ENCODE peak calls at places on chromosomes 11 and 22, in four cellular contexts. S is transverse colon, X is breast epithelium, W is spleen. M is an unnamed sample.

GRCh38 chr11:65424200-65425104 is 1.9 kb downstream of the NEAT1 start:
- DNase-seq in W (peak), S (peak), X (peak), M (no peak)

GRCh38 chr11:75400110-75400865 is 970 bp downstream of the RPS3 start:
- DNase-seq in X (no peak), W (no peak), S (no peak), M (no peak)

GRCh38 chr11:67289226-67289650 is at the start of gene ANKRD13D:
- DNase-seq in W (peak), S (no peak), X (no peak), M (no peak)

GRCh38 chr11:897226-898159 is 13.1 kb downstream of the CHID1 start:
- DNase-seq in W (no peak), S (no peak), X (no peak), M (no peak)

GRCh38 chr22:37243402-37244113 is 511 bp downstream of the RAC2 start:
- DNase-seq in S (no peak), W (peak), X (no peak), M (no peak)

GRCh38 chr11:45331839-45332485 is 45.8 kb upstream of the SYT13 start:
- DNase-seq in S (no peak), X (no peak), W (no peak), M (peak)

GRCh38 chr11:46247664-46248063 is 29.8 kb upstream of the CREB3L1 start:
- DNase-seq in S (peak), W (no peak), X (no peak), M (no peak)

GRCh38 chr11:74948546-74948897 is 369 bp downstream of the XRRA1 start:
- DNase-seq in W (no peak), X (no peak), S (no peak), M (no peak)

GRCh38 chr11:125874556-125875124 is 12.8 kb upstream of the HYLS1 start:
- DNase-seq in X (no peak), S (peak), W (no peak), M (no peak)

GRCh38 chr11:134510171-134510570 is 98.1 kb upstream of the B3GAT1 start:
- DNase-seq in X (peak), S (no peak), W (no peak), M (no peak)

GRCh38 chr22:50537765-50538164 is 7.9 kb upstream of the KLHDC7B start:
- DNase-seq in W (peak), S (no peak), X (no peak), M (no peak)

GRCh38 chr11:119335091-119335654 is 846 bp downstream of the RNF26 start:
- DNase-seq in W (no peak), S (no peak), X (no peak), M (no peak)

GRCh38 chr22:30236875-30237274 is 9.7 kb downstream of the LIF start:
- DNase-seq in X (no peak), W (no peak), S (no peak), M (no peak)

GRCh38 chr11:35014352-35014751 is 97.9 kb downstream of the PDHX start:
- DNase-seq in S (no peak), X (no peak), W (no peak), M (no peak)

GRCh38 chr11:17063171-17064002 is 14.1 kb downstream of the RPS13 start:
- DNase-seq in X (peak), S (peak), W (peak), M (no peak)

GRCh38 chr11:66546966-66547661 is 411 bp downstream of the ACTN3 start:
- DNase-seq in W (no peak), S (no peak), X (no peak), M (no peak)

GRCh38 chr11:97965849-97966646 is 1054.7 kb upstream of the CNTN5 start:
- DNase-seq in X (no peak), S (no peak), W (no peak), M (no peak)

GRCh38 chr11:15911377-15912044 is 444.8 kb downstream of the SOX6 start:
- DNase-seq in X (no peak), S (no peak), W (no peak), M (no peak)

GRCh38 chr22:45096256-45096907 is 67.3 kb upstream of the NUP50 start:
- DNase-seq in W (no peak), S (peak), X (no peak), M (no peak)

GRCh38 chr11:129333873-129334272 is 41.8 kb upstream of the BARX2 start:
- DNase-seq in X (no peak), W (no peak), S (no peak), M (no peak)

GRCh38 chr11:61785837-61786402 is 6.5 kb downstream of the TMEM258 start:
- DNase-seq in S (no peak), X (no peak), W (peak), M (no peak)
- TF ChIP-seq POLR2AphosphoS5 in S (no peak), X (no peak), W (no peak), M (no peak)

DNA sequence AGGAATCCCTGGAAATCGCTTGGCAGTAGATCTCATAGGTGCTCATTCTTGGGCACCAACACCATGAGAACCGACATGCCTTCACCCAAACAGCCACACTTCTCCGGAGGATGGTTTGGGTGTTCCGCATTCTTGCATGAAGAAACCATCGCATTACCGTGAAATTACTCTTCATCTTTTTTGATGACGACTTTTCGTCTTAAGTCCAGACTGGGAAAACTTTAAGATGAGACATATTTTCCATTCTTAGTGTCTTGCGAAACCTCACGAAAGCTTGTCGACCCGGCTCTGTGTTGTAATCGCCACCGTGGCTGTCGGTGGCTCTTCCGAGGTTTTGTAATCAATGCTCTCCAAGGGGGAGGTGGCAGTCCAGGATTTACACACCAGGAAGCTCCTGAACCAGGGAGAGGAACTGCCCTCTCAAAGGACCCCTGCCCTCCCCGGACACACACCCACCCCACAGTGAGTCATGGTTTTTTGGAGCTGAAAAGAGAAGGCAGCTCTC is 1.7 kb downstream of the TOM1 start:
- DNase-seq in W (peak), X (no peak), S (peak), M (no peak)
- TF ChIP-seq CTCF in W (no peak), X (no peak), S (no peak), M (no peak)

GRCh38 chr11:69335010-69335409 is 41.1 kb downstream of the MYEOV start:
- DNase-seq in W (no peak), S (no peak), X (peak), M (peak)
- TF ChIP-seq POLR2AphosphoS5 in W (no peak), S (no peak), X (no peak), M (no peak)

DNA sequence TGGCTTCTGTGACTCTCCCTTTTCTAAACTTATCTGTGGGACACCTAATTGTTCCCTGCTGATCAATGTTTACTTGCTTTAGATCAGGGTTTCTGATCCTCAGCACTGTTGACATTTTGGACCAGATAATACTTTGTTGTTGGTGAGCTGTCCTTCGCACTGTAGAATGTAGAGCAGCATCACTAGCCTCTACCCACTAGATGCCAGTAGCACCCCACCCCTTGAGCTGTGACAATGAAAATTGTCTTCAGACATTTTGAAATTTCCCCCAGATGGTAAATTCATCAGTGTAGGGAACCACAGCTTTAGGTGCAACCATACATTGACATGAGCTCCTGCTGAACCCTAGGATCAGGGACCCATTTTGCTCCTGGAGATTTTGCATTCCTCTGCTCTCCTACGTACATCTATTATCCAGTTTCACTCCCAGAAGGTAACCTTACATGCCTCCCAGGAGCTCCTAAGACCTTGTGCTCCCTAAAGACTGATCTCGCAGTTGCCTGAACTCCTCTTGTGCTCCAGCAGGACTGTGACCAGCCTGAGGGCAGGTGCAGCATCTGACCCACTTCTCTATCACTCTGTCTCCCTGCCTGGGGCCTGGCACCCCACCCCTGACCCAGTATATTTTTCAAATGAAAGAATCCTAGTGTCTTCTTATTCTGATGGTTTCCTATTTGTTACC is 107.8 kb downstream of the FAR1 start:
- DNase-seq in X (no peak), S (no peak), W (no peak), M (no peak)
- TF ChIP-seq CTCF in X (no peak), S (no peak), W (no peak), M (no peak)

DNA sequence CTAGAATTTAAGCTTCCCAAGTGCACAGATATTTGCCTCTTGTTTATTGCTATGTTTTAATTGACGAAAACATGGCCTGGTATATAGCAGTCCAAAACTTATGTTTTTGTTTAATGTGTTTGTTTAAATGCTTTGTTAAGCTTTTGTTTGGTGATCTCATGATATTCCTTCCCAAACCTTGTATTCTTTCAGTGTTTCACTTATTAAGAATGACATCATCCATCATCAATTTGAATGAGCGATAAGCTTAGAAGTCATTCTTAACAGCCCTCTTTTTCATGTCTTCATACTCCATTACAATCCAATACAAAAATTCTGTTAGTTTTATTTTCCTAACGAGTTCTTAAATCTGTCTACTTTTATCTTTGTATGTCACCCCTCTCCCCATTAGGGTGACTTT is 206.0 kb downstream of the DYNC2H1 start:
- DNase-seq in S (no peak), W (no peak), X (no peak), M (no peak)
- TF ChIP-seq POLR2AphosphoS5 in S (no peak), W (no peak), X (no peak), M (no peak)

GRCh38 chr11:18168372-18168771 is 4.3 kb upstream of the MRGPRX4 start:
- DNase-seq in S (no peak), W (no peak), X (no peak), M (no peak)

GRCh38 chr11:18172686-18173085 is at the start of gene MRGPRX4:
- DNase-seq in X (no peak), W (no peak), S (no peak), M (no peak)

GRCh38 chr11:18173225-18173866 is 709 bp downstream of the MRGPRX4 start:
- DNase-seq in W (no peak), S (no peak), X (no peak), M (no peak)

DNA sequence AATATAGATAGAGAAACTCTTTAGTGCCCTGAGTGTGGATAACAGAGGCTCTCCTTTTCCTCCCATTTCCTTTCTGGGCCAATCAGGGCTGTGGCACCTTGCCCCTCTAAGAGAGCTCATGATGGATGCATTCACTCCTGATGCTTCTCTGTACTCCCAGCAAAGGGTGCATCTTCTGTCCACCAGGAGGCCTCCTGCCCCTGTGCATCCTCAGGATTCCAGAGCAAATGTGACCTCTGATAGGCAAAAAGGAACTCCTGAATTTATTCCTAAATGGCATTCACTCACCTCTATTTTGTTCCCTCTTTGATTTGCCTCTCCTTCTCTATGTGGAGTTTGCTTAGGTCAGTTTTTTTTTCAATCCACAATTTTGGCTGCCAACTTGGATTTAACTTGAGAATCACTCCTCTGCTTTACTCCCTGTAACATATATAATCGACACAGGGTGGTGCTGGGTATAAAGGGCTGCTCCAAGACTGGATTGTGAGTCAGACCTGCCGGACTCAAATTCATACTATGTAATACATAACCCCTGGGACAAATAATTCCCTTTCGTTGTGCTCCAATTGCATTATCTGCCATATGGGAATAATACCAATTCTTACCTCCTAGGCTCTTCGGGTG is 1.1 kb upstream of the MRGPRX4 start:
- DNase-seq in W (no peak), X (no peak), S (no peak), M (no peak)
- TF ChIP-seq CTCF in W (peak), X (peak), S (peak), M (peak)

GRCh38 chr11:118277312-118277711 is 13.2 kb upstream of the MPZL2 start:
- DNase-seq in X (no peak), W (no peak), S (no peak), M (no peak)
- TF ChIP-seq POLR2AphosphoS5 in X (peak), W (no peak), S (no peak), M (no peak)

GRCh38 chr11:61737131-61737530 is 15.3 kb upstream of the MYRF start:
- DNase-seq in S (no peak), W (no peak), X (no peak), M (no peak)
- TF ChIP-seq CTCF in S (no peak), W (no peak), X (no peak), M (no peak)